ENCODE peak calls at places on chromosomes 13 and 19, in ten cellular contexts. A, N, G, K, Z, W, C, R, U and H are unnamed samples.

GRCh38 chr13:51276684-51277083 is 54.5 kb downstream of the FAM124A start:
- DNase-seq in C (no peak), Z (no peak), W (no peak), U (no peak), A (peak), K (no peak), N (no peak), G (no peak), R (no peak), H (peak)

GRCh38 chr13:65026505-65026904 is 2203.6 kb downstream of the PCDH9 start:
- DNase-seq in K (no peak), C (no peak), Z (no peak), A (no peak), W (no peak), R (no peak), G (no peak), N (no peak), U (no peak), H (no peak)

GRCh38 chr19:28632357-28633076 is 580.4 kb downstream of the UQCRFS1 start:
- DNase-seq in C (no peak), N (no peak), G (no peak), U (no peak), A (no peak), R (no peak), Z (no peak), W (no peak), K (no peak), H (no peak)

GRCh38 chr13:34128661-34129060 is 310.7 kb downstream of the RFC3 start:
- DNase-seq in R (no peak), U (no peak), W (no peak), C (no peak), G (no peak), Z (no peak), A (no peak), N (no peak), K (no peak), H (no peak)

GRCh38 chr19:10871711-10872550 is 578 bp downstream of the CARM1 start:
- DNase-seq in U (peak), W (no peak), Z (no peak), K (peak), G (no peak), N (no peak), C (no peak), R (peak), A (peak), H (peak)

GRCh38 chr19:31408460-31409124 is 59.4 kb upstream of the TSHZ3 start:
- DNase-seq in R (no peak), G (no peak), Z (no peak), C (no peak), A (no peak), N (no peak), U (no peak), W (no peak), K (no peak), H (no peak)

GRCh38 chr19:17127671-17128070 is 52.1 kb downstream of the MYO9B start:
- DNase-seq in A (no peak), C (no peak), W (no peak), K (no peak), U (no peak), G (no peak), N (no peak), R (no peak), Z (no peak), H (no peak)

GRCh38 chr13:25890671-25891212 is 161.1 kb downstream of the SHISA2 start:
- DNase-seq in R (no peak), A (no peak), Z (no peak), N (no peak), C (no peak), U (no peak), W (no peak), G (no peak), K (no peak), H (no peak)

GRCh38 chr13:26075498-26075897 is 23.7 kb upstream of the SHISA2 start:
- DNase-seq in Z (no peak), C (no peak), W (no peak), G (no peak), R (no peak), N (no peak), K (no peak), A (no peak), U (no peak), H (no peak)

GRCh38 chr13:113801289-113801961 is 42.4 kb downstream of the TMEM255B start:
- DNase-seq in G (no peak), Z (no peak), K (peak), C (no peak), A (no peak), U (peak), R (peak), W (no peak), N (no peak), H (no peak)

GRCh38 chr13:81171065-81171647 is 830.2 kb upstream of the SPRY2 start:
- DNase-seq in G (no peak), C (no peak), A (no peak), N (no peak), R (no peak), Z (no peak), U (no peak), W (peak), K (no peak), H (peak)

GRCh38 chr13:50677687-50678463 is 165.6 kb downstream of the DLEU7 start:
- DNase-seq in N (no peak), G (no peak), Z (no peak), W (no peak), C (no peak), R (no peak), U (no peak), K (no peak), A (no peak), H (no peak)

GRCh38 chr19:29404015-29404414 is 121.8 kb upstream of the VSTM2B start:
- DNase-seq in K (no peak), N (no peak), R (no peak), U (no peak), C (no peak), A (no peak), W (no peak), G (no peak), Z (no peak), H (no peak)

GRCh38 chr13:20191902-20192469 is 752 bp downstream of the GJB2 start:
- DNase-seq in A (peak), Z (peak), N (no peak), G (no peak), C (no peak), W (no peak), R (no peak), K (no peak), U (no peak), H (no peak)

GRCh38 chr13:30616927-30617314 is 799 bp upstream of the USPL1 start:
- DNase-seq in K (peak), C (peak), U (no peak), Z (peak), G (peak), A (peak), W (peak), N (peak), R (peak), H (peak)

GRCh38 chr13:29743229-29743786 is 107.1 kb downstream of the UBL3 start:
- DNase-seq in A (peak), W (no peak), C (no peak), N (no peak), U (no peak), R (peak), Z (peak), G (peak), K (peak), H (peak)

GRCh38 chr13:90768116-90768515 is 579.4 kb upstream of the MIR17HG start:
- DNase-seq in A (no peak), U (no peak), R (no peak), Z (no peak), C (no peak), W (no peak), N (no peak), K (no peak), G (no peak), H (no peak)

GRCh38 chr19:34436716-34437115 is 8.5 kb downstream of the UBA2 start:
- DNase-seq in W (no peak), N (no peak), C (no peak), U (no peak), R (no peak), K (no peak), Z (no peak), G (no peak), A (no peak), H (peak)

GRCh38 chr19:15432629-15433518 is 14.1 kb upstream of the AKAP8L start:
- DNase-seq in K (peak), Z (no peak), U (peak), N (no peak), C (peak), A (peak), G (peak), W (peak), R (peak), H (peak)

GRCh38 chr13:73673931-73674330 is 460.3 kb downstream of the KLF12 start:
- DNase-seq in G (no peak), W (no peak), A (no peak), K (no peak), Z (no peak), U (no peak), N (no peak), R (no peak), C (no peak), H (no peak)

GRCh38 chr13:105971312-105971711 is 564.1 kb downstream of the EFNB2 start:
- DNase-seq in U (no peak), A (no peak), Z (no peak), R (no peak), K (no peak), N (no peak), G (no peak), C (no peak), W (no peak), H (no peak)

GRCh38 chr13:31797154-31797775 is 57.9 kb downstream of the RXFP2 start:
- DNase-seq in G (no peak), A (no peak), N (no peak), K (no peak), W (peak), U (no peak), R (no peak), Z (no peak), C (no peak), H (peak)

GRCh38 chr19:12665281-12665573 is 1.3 kb downstream of the MAN2B1 start:
- DNase-seq in N (no peak), Z (no peak), G (no peak), U (peak), C (peak), K (peak), W (no peak), A (peak), R (no peak), H (no peak)

DNA sequence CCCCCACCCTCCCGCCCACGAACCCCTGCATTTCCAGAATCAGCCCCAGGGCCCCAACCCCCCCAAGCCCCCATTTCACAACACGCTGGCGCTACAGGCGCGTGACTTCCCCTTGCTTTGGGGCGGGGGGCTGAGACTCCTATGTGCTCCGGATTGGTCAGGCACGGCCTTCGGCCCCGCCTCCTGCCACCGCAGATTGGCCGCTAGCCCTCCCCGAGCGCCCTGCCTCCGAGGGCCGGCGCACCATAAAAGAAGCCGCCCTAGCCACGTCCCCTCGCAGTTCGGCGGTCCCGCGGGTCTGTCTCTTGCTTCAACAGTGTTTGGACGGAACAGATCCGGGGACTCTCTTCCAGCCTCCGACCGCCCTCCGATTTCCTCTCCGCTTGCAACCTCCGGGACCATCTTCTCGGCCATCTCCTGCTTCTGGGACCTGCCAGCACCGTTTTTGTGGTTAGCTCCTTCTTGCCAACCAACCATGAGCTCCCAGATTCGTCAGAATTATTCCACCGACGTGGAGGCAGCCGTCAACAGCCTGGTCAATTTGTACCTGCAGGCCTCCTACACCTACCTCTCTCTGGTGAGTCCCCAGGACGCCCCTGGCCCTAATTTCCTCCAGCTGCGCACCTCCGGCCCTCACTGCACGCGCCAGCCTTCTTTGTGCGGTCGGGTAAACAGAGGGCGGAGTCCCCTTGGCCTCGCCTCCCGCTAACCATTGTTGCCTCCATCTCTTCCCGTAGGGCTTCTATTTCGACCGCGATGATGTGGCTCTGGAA is at the start of gene FTL:
- DNase-seq in U (peak), G (peak), C (peak), Z (peak), A (peak), W (peak), R (peak), N (peak), K (peak), H (peak)
- TF ChIP-seq POLR2A in U (peak), G (peak), C (peak), Z (peak), A (peak), W (peak), R (peak), N (peak), K (peak), H (peak)

GRCh38 chr13:48646791-48647190 is 6.9 kb upstream of the CYSLTR2 start:
- DNase-seq in K (no peak), Z (no peak), W (no peak), U (no peak), R (no peak), C (no peak), G (no peak), A (no peak), N (no peak), H (no peak)

GRCh38 chr13:48644951-48645350 is 8.8 kb upstream of the CYSLTR2 start:
- DNase-seq in G (no peak), W (no peak), N (no peak), K (no peak), Z (no peak), R (no peak), A (no peak), U (no peak), C (no peak), H (no peak)

GRCh38 chr13:48645845-48646244 is 7.9 kb upstream of the CYSLTR2 start:
- DNase-seq in A (no peak), U (no peak), K (no peak), R (no peak), C (no peak), W (no peak), N (no peak), G (no peak), Z (no peak), H (no peak)

GRCh38 chr13:48647625-48648024 is 6.1 kb upstream of the CYSLTR2 start:
- DNase-seq in Z (no peak), R (no peak), C (no peak), K (no peak), U (no peak), N (no peak), W (no peak), A (peak), G (no peak), H (no peak)

GRCh38 chr13:48648446-48648845 is 5.3 kb upstream of the CYSLTR2 start:
- DNase-seq in C (no peak), W (no peak), K (no peak), U (no peak), Z (no peak), G (no peak), R (no peak), N (no peak), A (no peak), H (peak)
- TF ChIP-seq POLR2AphosphoS5 in C (no peak), W (no peak), K (no peak), U (no peak), Z (no peak), G (no peak), R (no peak), N (no peak), A (no peak), H (no peak)

GRCh38 chr19:44753932-44754742 is 5.6 kb downstream of the BCL3 start:
- DNase-seq in Z (no peak), R (peak), W (no peak), N (no peak), K (peak), C (peak), U (peak), G (peak), A (peak), H (peak)
- TF ChIP-seq POLR2A in Z (no peak), R (peak), W (peak), N (no peak), K (peak), C (peak), U (peak), G (no peak), A (peak), H (peak)

GRCh38 chr13:59837101-59837500 is 326.6 kb downstream of the DIAPH3 start:
- DNase-seq in K (no peak), Z (no peak), C (no peak), U (no peak), N (no peak), W (no peak), R (no peak), A (no peak), G (no peak), H (no peak)
- TF ChIP-seq POLR2AphosphoS5 in K (no peak), Z (no peak), C (no peak), U (no peak), N (no peak), W (no peak), R (no peak), A (no peak), G (no peak), H (no peak)

GRCh38 chr19:32692727-32693061 is 1.1 kb downstream of the NUDT19 start:
- DNase-seq in Z (no peak), W (no peak), U (no peak), R (no peak), G (no peak), C (no peak), N (no peak), A (no peak), K (no peak), H (no peak)

GRCh38 chr19:32688315-32688714 is 3.3 kb upstream of the NUDT19 start:
- DNase-seq in U (no peak), N (no peak), W (no peak), Z (no peak), R (no peak), A (peak), K (peak), C (no peak), G (no peak), H (no peak)

GRCh38 chr19:32691952-32692726 is 518 bp downstream of the NUDT19 start:
- DNase-seq in C (peak), Z (no peak), U (peak), K (peak), N (no peak), G (peak), W (no peak), R (peak), A (peak), H (peak)

GRCh38 chr19:32687681-32688080 is 3.9 kb upstream of the NUDT19 start:
- DNase-seq in A (no peak), K (no peak), G (no peak), C (no peak), R (no peak), Z (no peak), N (no peak), U (no peak), W (no peak), H (no peak)

GRCh38 chr19:32691291-32691951 is at the start of gene NUDT19:
- DNase-seq in G (peak), N (no peak), A (peak), R (peak), Z (no peak), K (peak), W (peak), U (peak), C (peak), H (peak)
- TF ChIP-seq POLR2A in G (no peak), N (no peak), A (peak), R (peak), Z (no peak), K (no peak), W (peak), U (no peak), C (peak), H (peak)

GRCh38 chr13:46126074-46126473 is 21.2 kb upstream of the CPB2 start:
- DNase-seq in U (no peak), W (no peak), R (no peak), Z (no peak), C (no peak), K (no peak), N (no peak), G (no peak), A (no peak), H (no peak)
- TF ChIP-seq POLR2AphosphoS5 in U (no peak), W (no peak), R (no peak), Z (no peak), C (no peak), K (no peak), N (no peak), G (no peak), A (no peak), H (no peak)

DNA sequence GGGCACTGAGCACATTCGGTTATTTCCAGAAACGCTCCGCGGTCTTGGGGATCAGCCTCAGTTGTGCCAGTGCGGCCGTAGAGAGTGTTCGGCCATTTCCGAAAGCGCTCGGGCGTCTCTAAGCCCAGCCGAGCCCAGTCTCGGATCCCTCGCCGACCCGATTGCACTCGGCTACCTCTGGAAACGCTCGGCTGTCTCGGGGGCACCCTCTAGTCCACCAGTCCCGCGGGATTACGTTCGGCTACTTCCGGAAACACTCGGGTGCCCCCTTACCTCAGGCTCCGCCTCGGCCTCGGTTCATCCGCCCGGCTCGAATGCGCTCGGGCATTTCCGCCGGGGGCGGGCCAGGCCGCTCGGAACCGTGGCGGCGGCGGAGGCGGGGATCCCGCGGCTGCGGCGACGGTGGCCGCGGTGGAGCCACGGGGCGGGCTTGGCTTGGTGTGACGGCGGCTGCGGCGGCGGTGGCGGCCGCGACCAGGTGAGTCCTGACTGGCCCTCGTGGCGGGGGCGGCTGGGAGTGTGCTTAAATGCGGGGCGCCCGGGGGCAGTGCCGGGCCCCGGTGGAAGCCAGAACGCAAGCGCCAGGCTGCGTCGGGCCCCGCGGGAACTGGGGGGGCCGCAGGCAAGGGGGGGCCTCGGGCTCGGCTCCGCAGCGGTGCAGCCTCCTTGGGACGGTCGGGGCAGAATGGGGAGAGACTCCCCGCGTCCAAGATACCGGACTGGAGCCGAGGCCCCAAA is at the start of gene PIK3R2:
- DNase-seq in C (peak), G (peak), N (peak), R (peak), K (peak), A (peak), U (peak), W (peak), Z (peak), H (peak)
- TF ChIP-seq POLR2A in C (no peak), G (no peak), N (no peak), R (peak), K (no peak), A (peak), U (no peak), W (peak), Z (no peak), H (no peak)

DNA sequence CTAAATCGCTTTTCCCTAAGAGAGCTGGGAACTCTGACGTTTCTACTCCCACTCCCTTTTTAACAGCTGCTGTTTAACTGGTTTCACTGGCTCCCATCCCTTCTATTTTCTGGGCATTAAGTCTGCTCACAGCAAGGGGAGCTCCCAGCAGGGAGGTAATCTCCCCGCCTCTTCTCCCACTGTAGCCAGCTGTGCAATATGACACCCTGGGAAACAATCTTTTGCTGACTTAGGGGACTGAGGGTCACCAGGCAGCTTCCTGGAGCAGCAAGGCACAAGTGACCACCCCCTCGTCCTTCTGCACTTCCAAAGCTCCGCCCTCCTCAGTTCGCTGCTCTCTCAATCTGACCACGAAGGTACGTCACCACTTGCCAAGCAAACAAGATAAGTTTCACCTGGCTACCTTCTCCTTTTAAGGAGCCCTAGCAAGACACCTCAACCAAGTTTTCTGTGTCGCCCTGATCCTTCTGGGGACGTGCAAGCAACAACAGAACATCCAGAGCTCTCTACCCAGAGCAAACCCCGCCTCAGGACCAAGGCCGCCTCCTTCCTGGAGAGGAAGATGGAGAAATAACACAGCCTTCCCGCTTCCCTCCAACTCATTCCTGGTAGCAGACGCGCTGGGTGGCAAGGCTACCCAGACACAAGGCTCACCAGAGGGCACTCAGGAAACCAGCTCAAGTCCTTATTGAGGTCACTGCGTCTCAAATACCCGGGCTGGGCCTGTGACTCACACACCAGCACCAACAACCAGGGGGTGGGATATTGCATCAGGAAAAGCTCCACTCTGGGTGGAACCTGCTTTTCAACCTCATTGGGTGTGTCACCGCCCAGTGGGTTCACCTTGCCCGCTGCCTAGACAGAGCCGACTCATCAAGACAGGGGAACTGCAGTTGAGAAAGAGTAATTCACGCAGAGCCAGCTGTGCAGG is 92.4 kb downstream of the STK24 start:
- DNase-seq in N (no peak), C (no peak), W (peak), R (peak), A (peak), K (peak), Z (peak), U (peak), G (peak), H (peak)
- TF ChIP-seq POLR2AphosphoS5 in N (peak), C (no peak), W (peak), R (peak), A (peak), K (peak), Z (peak), U (peak), G (peak), H (peak)